ENCODE peak calls at places on chromosome 6, in six cellular contexts. L is spleen, Z is pancreas, W is fibroblast of mammary gland, D is anterior cingulate cortex, P is AG04449. J is an unnamed sample.

GRCh38 chr6:7730852-7731251 is 5.0 kb downstream of the BMP6 start:
- DNase-seq in L (no peak), Z (no peak), W (peak; percentile 90), D (no peak), P (peak; percentile 65), J (no peak)

GRCh38 chr6:87925373-87926060 is 122.1 kb upstream of the SPACA1 start:
- DNase-seq in L (peak; percentile 83), Z (no peak), W (no peak), D (no peak), P (no peak), J (no peak)

GRCh38 chr6:37182736-37183590 is 13.0 kb downstream of the PIM1 start:
- DNase-seq in L (peak; percentile 87), Z (no peak), W (no peak), D (no peak), P (no peak), J (no peak)

GRCh38 chr6:41678511-41679084 is 40.3 kb downstream of the MDFI start:
- DNase-seq in L (peak; percentile 54), Z (no peak), W (no peak), D (no peak), P (no peak), J (no peak)

GRCh38 chr6:113433506-113433991 is 423.6 kb upstream of the MARCKS start:
- DNase-seq in L (no peak), Z (peak; percentile 33), W (peak; percentile 87), D (no peak), P (no peak), J (no peak)

GRCh38 chr6:20631525-20631924 is 97.3 kb downstream of the CDKAL1 start:
- DNase-seq in L (no peak), Z (no peak), W (peak; percentile 60), D (no peak), P (no peak), J (no peak)

GRCh38 chr6:21075986-21076385 is 517.6 kb upstream of the SOX4 start:
- DNase-seq in L (no peak), Z (no peak), W (no peak), D (no peak), P (no peak), J (no peak)

GRCh38 chr6:4925580-4925979 is 78.3 kb downstream of the RPP40 start:
- DNase-seq in L (no peak), Z (no peak), W (no peak), D (no peak), P (no peak), J (peak; percentile 33)

GRCh38 chr6:135128268-135128914 is 52.7 kb upstream of the MYB start:
- DNase-seq in L (no peak), Z (no peak), W (no peak), D (no peak), P (no peak), J (no peak)

J was measured in iPS-NIHi11.